ENCODE peak calls at places on chromosomes 2 and 18, in seven cellular contexts. Z, Y, F, M, E, K and N are unnamed samples.

GRCh38 chr2:162118166-162119031 is 33.6 kb downstream of the GCG start:
- DNase-seq in Y (peak; percentile 44), M (peak; percentile 33), E (no peak), F (no peak), K (no peak), Z (peak; percentile 69), N (no peak)

GRCh38 chr2:148577845-148578492 is 66.6 kb upstream of the EPC2 start:
- DNase-seq in E (no peak), M (no peak), Y (no peak), K (no peak), Z (no peak), F (no peak), N (no peak)

GRCh38 chr2:119490653-119491195 is 33.6 kb downstream of the SCTR start:
- DNase-seq in E (no peak), F (no peak), K (no peak), Z (no peak), Y (no peak), M (no peak), N (peak; percentile 87)

GRCh38 chr2:25043241-25043867 is 1.5 kb downstream of the EFR3B start:
- DNase-seq in Z (peak; percentile 46), M (no peak), E (no peak), F (no peak), Y (no peak), K (no peak), N (no peak)

GRCh38 chr2:27194538-27195354 is 17.1 kb upstream of the ATRAID start:
- DNase-seq in M (no peak), F (no peak), E (no peak), Y (no peak), K (peak; percentile 68), Z (no peak), N (no peak)

GRCh38 chr2:25076749-25077148 is 34.9 kb downstream of the EFR3B start:
- DNase-seq in M (no peak), F (no peak), E (no peak), Z (peak; percentile 7), Y (no peak), K (no peak), N (no peak)

GRCh38 chr18:21763846-21764646 is 23.5 kb downstream of the MIB1 start:
- DNase-seq in M (no peak), Z (no peak), Y (no peak), F (no peak), E (no peak), K (no peak), N (no peak)

GRCh38 chr2:174334781-174335604 is at the start of gene SP9:
- DNase-seq in Z (no peak), F (no peak), Y (no peak), E (no peak), M (no peak), K (no peak), N (no peak)

GRCh38 chr2:206160124-206160806 is 570 bp downstream of the EEF1B2 start:
- DNase-seq in K (no peak), E (no peak), M (no peak), Y (peak; percentile 28), F (no peak), Z (no peak), N (peak; percentile 93)

GRCh38 chr2:238520359-238520886 is 93.7 kb downstream of the ASB1 start:
- DNase-seq in Y (no peak), M (no peak), K (no peak), E (no peak), F (no peak), Z (no peak), N (no peak)

GRCh38 chr2:238521002-238521401 is 94.3 kb downstream of the ASB1 start:
- DNase-seq in M (no peak), Y (no peak), F (no peak), E (no peak), K (no peak), Z (no peak), N (no peak)

GRCh38 chr2:238518127-238518827 is 91.5 kb downstream of the ASB1 start:
- DNase-seq in M (no peak), E (no peak), F (no peak), Y (no peak), K (peak; percentile 34), Z (no peak), N (no peak)

GRCh38 chr2:238517209-238517608 is 90.5 kb downstream of the ASB1 start:
- DNase-seq in Z (no peak), E (no peak), F (no peak), M (no peak), K (no peak), Y (no peak), N (no peak)

DNA sequence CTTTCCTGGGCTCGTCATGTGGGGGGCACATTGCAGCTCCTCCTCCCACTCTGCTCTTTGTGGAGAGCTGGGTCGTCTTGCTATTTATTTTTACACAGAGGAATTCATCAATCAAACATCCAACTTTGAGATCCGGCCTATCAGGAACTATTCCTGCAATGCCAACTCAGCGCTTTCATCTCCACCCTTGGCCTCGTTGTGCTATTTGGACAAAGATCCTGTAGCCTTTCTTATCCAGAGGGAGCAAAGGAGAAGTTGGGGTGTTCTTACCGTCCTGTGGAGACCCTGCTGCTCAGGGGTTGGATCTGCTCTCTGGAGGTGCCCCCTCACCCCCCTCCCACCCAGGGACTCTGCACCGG is 92.1 kb downstream of the ASB1 start:
- DNase-seq in F (no peak), Z (no peak), Y (no peak), M (no peak), E (no peak), K (no peak), N (no peak)
- H3K27ac ChIP-seq in F (no peak overlapping the region), Z (no peak overlapping the region), Y (no peak overlapping the region), M (no peak overlapping the region), E (no peak overlapping the region), K (no peak overlapping the region), N (no peak overlapping the region)

GRCh38 chr2:100320547-100321180 is 1.6 kb downstream of the LONRF2 start:
- DNase-seq in Y (peak; percentile 36), Z (no peak), F (no peak), K (no peak), M (no peak), E (no peak), N (no peak)

GRCh38 chr2:100317634-100318033 is 4.7 kb downstream of the LONRF2 start:
- DNase-seq in E (no peak), F (no peak), K (no peak), M (no peak), Z (no peak), Y (no peak), N (no peak)

GRCh38 chr2:100321881-100322820 is at the start of gene LONRF2:
- DNase-seq in Z (no peak), M (no peak), Y (peak; percentile 82), K (peak; percentile 66), F (no peak), E (no peak), N (no peak)

GRCh38 chr2:100321181-100321880 is 970 bp downstream of the LONRF2 start:
- DNase-seq in Z (no peak), E (no peak), K (peak; percentile 73), F (no peak), Y (peak; percentile 41), M (no peak), N (no peak)
- TF ChIP-seq POLR2A in Z (no peak), E (no peak), K (no peak), F (no peak), Y (peak; percentile 51), M (no peak), N (no peak)

GRCh38 chr2:213766465-213766891 is 482.2 kb downstream of the SPAG16 start:
- DNase-seq in Z (no peak), F (no peak), E (no peak), K (no peak), M (no peak), Y (no peak), N (no peak)
- H3K4me3 ChIP-seq in Z (no peak overlapping the region), F (no peak overlapping the region), E (no peak overlapping the region), K (no peak overlapping the region), M (no peak overlapping the region), Y (no peak overlapping the region), N (no peak overlapping the region)

GRCh38 chr2:241229563-241230401 is 41.3 kb downstream of the ANO7 start:
- DNase-seq in K (peak; percentile 50), M (no peak), F (no peak), E (no peak), Z (no peak), Y (peak; percentile 12), N (no peak)

GRCh38 chr2:241232736-241233575 is 44.5 kb downstream of the ANO7 start:
- DNase-seq in K (peak; percentile 40), F (no peak), Y (peak; percentile 11), Z (no peak), M (no peak), E (no peak), N (no peak)

GRCh38 chr2:241228860-241229516 is 40.5 kb downstream of the ANO7 start:
- DNase-seq in K (peak; percentile 50), F (no peak), Y (peak; percentile 72), M (no peak), E (no peak), Z (no peak), N (no peak)

GRCh38 chr2:241228081-241228859 is 39.8 kb downstream of the ANO7 start:
- DNase-seq in Y (peak; percentile 18), F (no peak), E (no peak), M (no peak), K (peak; percentile 49), Z (no peak), N (no peak)

DNA sequence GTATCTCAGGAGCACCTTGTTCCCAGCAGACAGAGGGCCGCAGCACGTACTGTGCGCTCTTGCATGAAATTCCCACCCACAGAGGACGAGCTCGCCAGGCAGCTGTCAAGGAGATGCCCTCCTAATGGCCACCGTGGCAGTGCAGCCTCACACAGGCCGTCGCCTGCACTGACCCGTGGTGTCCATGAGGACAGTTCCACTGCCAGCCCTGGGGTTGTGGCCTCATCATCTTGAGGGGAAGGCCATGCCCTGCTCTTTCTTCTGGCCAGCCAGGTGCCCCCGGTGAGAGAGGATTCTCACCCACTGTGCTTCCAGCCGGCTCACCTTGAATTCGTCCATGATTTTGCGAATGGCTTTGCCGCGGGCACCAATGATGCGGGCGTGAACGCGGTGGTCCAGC is 42.0 kb downstream of the ANO7 start:
- DNase-seq in K (peak; percentile 36), M (no peak), Y (no peak), F (no peak), E (no peak), Z (no peak), N (no peak)
- H3K27ac ChIP-seq in K (no peak overlapping the region), M (no peak overlapping the region), Y (no peak overlapping the region), F (no peak overlapping the region), E (no peak overlapping the region), Z (no peak overlapping the region), N (no peak overlapping the region)

GRCh38 chr2:95165371-95166064 is at the start of gene ZNF2:
- DNase-seq in K (peak; percentile 98), M (peak; percentile 97), Y (peak; percentile 98), F (peak; percentile 98), E (peak; percentile 82), Z (peak; percentile 99), N (peak; percentile 99)
- TF ChIP-seq POLR2A in K (peak; percentile 75), M (peak; percentile 29), Y (peak; percentile 54), F (peak; percentile 50), E (peak; percentile 59), Z (peak; percentile 49), N (no peak)